ENCODE peak calls at places on chromosomes 4 and X, in nine cellular contexts. W is CD8-positive, alpha-beta memory T cell; X is tibial nerve; T is suprapubic skin; P is CD8-positive, alpha-beta T cell; D is CD4-positive, alpha-beta memory T cell; Y is ovary; N is IMR-90; M is adipocyte. I is an unnamed sample.
A peak's percentile ranks its signal among the peaks of the same experiment; 100 is the strongest.

GRCh38 chrX:13398073-13398823 is 78.4 kb upstream of the ATXN3L start:
- DNase-seq in Y (peak; percentile 33), X (no peak), T (no peak), P (no peak), D (no peak), M (peak; percentile 97), N (peak; percentile 100), W (no peak), I (peak; percentile 54)

GRCh38 chr4:20528508-20528907 is 171.8 kb upstream of the PACRGL start:
- DNase-seq in N (peak; percentile 59), P (no peak), T (no peak), X (no peak), D (no peak), W (no peak), M (no peak), Y (no peak), I (no peak)

GRCh38 chr4:137794779-137795178 is 262.5 kb upstream of the PCDH18 start:
- DNase-seq in M (peak; percentile 17), T (no peak), W (no peak), Y (no peak), X (no peak), P (no peak), N (no peak), D (no peak), I (no peak)

GRCh38 chr4:39046243-39046642 is 14.0 kb upstream of the TMEM156 start:
- DNase-seq in W (no peak), N (peak; percentile 54), Y (no peak), P (no peak), D (no peak), X (no peak), T (no peak), M (no peak), I (no peak)

GRCh38 chr4:96189761-96190160 is 349.9 kb downstream of the PDHA2 start:
- DNase-seq in P (no peak), Y (no peak), D (no peak), W (no peak), X (no peak), T (no peak), N (no peak), M (no peak), I (no peak)

GRCh38 chr4:99572527-99573240 is 1.9 kb upstream of the MTTP start:
- DNase-seq in D (no peak), M (peak; percentile 44), Y (no peak), T (no peak), P (no peak), W (no peak), N (peak; percentile 6), X (no peak), I (no peak)

GRCh38 chr4:42271096-42271495 is 118.6 kb upstream of the BEND4 start:
- DNase-seq in P (no peak), M (no peak), D (no peak), Y (no peak), X (no peak), W (no peak), T (no peak), N (no peak), I (no peak)

GRCh38 chr4:151935411-151935810 is 174.6 kb upstream of the GATB start:
- DNase-seq in W (no peak), P (no peak), Y (no peak), D (no peak), M (no peak), N (no peak), T (no peak), X (no peak), I (no peak)

GRCh38 chr4:65799513-65799912 is 129.2 kb upstream of the EPHA5 start:
- DNase-seq in T (no peak), P (no peak), X (no peak), W (no peak), Y (no peak), M (no peak), D (no peak), N (no peak), I (no peak)

GRCh38 chrX:119181491-119181890 is 53.9 kb upstream of the KIAA1210 start:
- DNase-seq in N (no peak), W (no peak), P (no peak), X (no peak), T (no peak), D (no peak), M (no peak), Y (no peak), I (no peak)

GRCh38 chr4:41889328-41889727 is 45.9 kb upstream of the TMEM33 start:
- DNase-seq in W (no peak), N (no peak), P (no peak), X (no peak), Y (no peak), M (no peak), D (no peak), T (no peak), I (no peak)

GRCh38 chr4:185792384-185793146 is 19.4 kb downstream of the SORBS2 start:
- DNase-seq in W (no peak), M (peak; percentile 86), D (no peak), P (no peak), N (peak; percentile 96), Y (no peak), T (no peak), X (no peak), I (no peak)

GRCh38 chrX:5537098-5537497 is 691.6 kb downstream of the NLGN4X start:
- DNase-seq in M (no peak), N (no peak), T (no peak), W (no peak), Y (no peak), X (no peak), D (no peak), P (no peak), I (no peak)

GRCh38 chr4:130747842-130748241 is 1651.9 kb downstream of the C4orf33 start:
- DNase-seq in X (no peak), T (no peak), N (no peak), W (no peak), Y (no peak), D (no peak), P (no peak), M (peak; percentile 70), I (no peak)

GRCh38 chr4:145481942-145482208 is 222 bp downstream of the SMAD1 start:
- DNase-seq in Y (no peak), X (no peak), P (no peak), M (no peak), N (no peak), W (no peak), D (no peak), T (no peak), I (no peak)

GRCh38 chr4:88613417-88613875 is 21.2 kb downstream of the HERC3 start:
- DNase-seq in Y (no peak), D (peak; percentile 84), N (no peak), T (no peak), P (peak; percentile 32), M (no peak), X (no peak), W (peak; percentile 67), I (no peak)

GRCh38 chrX:115579327-115579726 is 18.4 kb downstream of the PLS3 start:
- DNase-seq in M (no peak), Y (no peak), N (no peak), W (no peak), D (no peak), T (no peak), X (no peak), P (no peak), I (no peak)

GRCh38 chr4:112956458-112956857 is 93.0 kb upstream of the ANK2 start:
- DNase-seq in T (no peak), Y (no peak), P (no peak), M (no peak), D (no peak), X (no peak), N (no peak), W (no peak), I (no peak)

GRCh38 chrX:17859609-17860178 is 1.4 kb downstream of the RAI2 start:
- DNase-seq in X (no peak), D (no peak), M (no peak), P (peak; percentile 2), T (no peak), N (no peak), Y (peak; percentile 30), W (no peak), I (no peak)

DNA sequence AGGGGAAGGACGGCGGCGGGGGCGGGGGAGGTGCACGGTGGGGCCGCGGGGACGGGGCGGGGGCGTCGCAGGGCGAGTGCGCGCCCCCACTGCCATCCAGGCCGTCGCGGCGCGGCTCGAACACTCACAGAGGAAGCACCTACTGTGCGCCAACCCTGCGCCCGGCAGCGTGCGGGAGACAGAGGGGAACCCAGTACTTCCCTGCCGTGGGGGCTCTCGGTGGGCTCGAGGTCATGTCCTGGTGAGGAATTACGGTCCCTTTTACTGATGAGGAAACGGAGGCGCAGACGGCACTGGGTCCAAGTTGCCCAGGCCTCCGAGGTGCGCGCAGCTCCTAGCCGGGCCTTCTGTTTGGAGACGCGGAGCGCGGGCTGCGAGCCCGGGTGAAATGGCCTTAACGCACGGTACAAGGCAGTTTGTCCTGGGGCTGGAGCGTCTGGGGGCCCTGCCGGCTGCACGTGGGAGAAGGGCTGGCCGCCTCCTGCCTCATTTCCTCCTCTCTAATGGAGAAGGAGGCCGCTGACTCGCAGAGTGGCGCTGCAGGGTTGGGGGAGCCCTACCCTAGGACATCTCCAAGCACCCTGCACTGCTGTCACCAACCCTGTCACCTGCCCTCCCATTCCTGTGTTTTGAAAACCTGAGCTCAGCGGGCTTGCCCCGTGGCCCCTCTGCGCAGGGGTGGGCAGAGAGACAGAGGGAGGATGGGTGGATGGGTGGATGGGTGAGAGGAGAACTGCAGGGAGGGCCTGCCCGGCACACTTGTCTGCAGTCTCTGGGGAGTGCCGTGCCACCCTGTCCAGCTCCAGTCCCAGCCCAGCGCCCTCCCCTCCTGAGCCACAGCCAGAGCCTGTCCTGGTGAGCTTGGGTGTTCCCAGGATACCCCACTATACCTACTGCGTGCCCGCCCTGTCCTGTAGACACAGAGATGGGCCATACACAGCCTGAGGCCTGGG is 106.0 kb downstream of the ADRA2C start:
- DNase-seq in T (peak; percentile 54), W (peak; percentile 17), N (no peak), P (no peak), M (no peak), X (no peak), Y (no peak), D (no peak), I (peak; percentile 56)
- H3K4me1 ChIP-seq in T (peaks cover 9% of the 10 kb centered on the region), W (no peaks in the 10 kb centered on the region), N (no peaks in the 10 kb centered on the region), P (peaks cover 3% of the 10 kb centered on the region), M (no peaks in the 10 kb centered on the region), X (no peaks in the 10 kb centered on the region), Y (no peaks in the 10 kb centered on the region), D (no peaks in the 10 kb centered on the region), I (peaks cover 14% of the 10 kb centered on the region)

GRCh38 chr4:152988721-152989553 is 52.8 kb downstream of the FHDC1 start:
- DNase-seq in X (no peak), N (no peak), D (no peak), Y (no peak), P (no peak), M (no peak), T (no peak), W (no peak), I (peak; percentile 15)
- H3K4me3 ChIP-seq in X (no peak overlapping the region), N (no peak overlapping the region), D (no peak overlapping the region), Y (no peak overlapping the region), P (no peak overlapping the region), M (no peak overlapping the region), T (no peak overlapping the region), W (no peak overlapping the region), I (no peak overlapping the region)

GRCh38 chrX:71954458-71954857 is 43.8 kb downstream of the NHSL2 start:
- DNase-seq in M (no peak), D (no peak), P (no peak), N (no peak), X (no peak), T (no peak), Y (no peak), W (no peak), I (no peak)
- H3K36me3 ChIP-seq in M (no peaks in the 10 kb centered on the region), D (no peaks in the 10 kb centered on the region), P (no peaks in the 10 kb centered on the region), N (no peaks in the 10 kb centered on the region), X (no peaks in the 10 kb centered on the region), T (no peaks in the 10 kb centered on the region), Y (no peaks in the 10 kb centered on the region), W (no peaks in the 10 kb centered on the region), I (no peaks in the 10 kb centered on the region)

GRCh38 chr4:154490589-154491340 is 834 bp downstream of the DCHS2 start:
- DNase-seq in M (no peak), T (no peak), N (no peak), Y (peak; percentile 16), D (no peak), X (no peak), W (no peak), P (no peak), I (no peak)
- H3K4me1 ChIP-seq in M (peaks cover 5% of the 10 kb centered on the region), T (peaks cover 25% of the 10 kb centered on the region), N (no peaks in the 10 kb centered on the region), Y (peaks cover 8% of the 10 kb centered on the region), D (no peaks in the 10 kb centered on the region), X (no peaks in the 10 kb centered on the region), W (no peaks in the 10 kb centered on the region), P (no peaks in the 10 kb centered on the region), I (peaks cover 24% of the 10 kb centered on the region)